ENCODE peak calls at places on chromosomes 4 and X, in five cellular contexts. Y is WERI-Rb-1, J is left cardiac atrium, S is substantia nigra, H is COR-L47. E is an unnamed sample.

GRCh38 chr4:96913437-96914075 is 1073.7 kb downstream of the PDHA2 start:
- DNase-seq in J (no peak), S (no peak), H (no peak), Y (peak), E (no peak)

GRCh38 chr4:9782136-9782436 is 652 bp downstream of the DRD5 start:
- DNase-seq in S (no peak), J (no peak), Y (no peak), H (no peak), E (no peak)

GRCh38 chr4:88226143-88226542 is 58.2 kb downstream of the PPM1K start:
- DNase-seq in H (no peak), Y (no peak), J (no peak), S (no peak), E (no peak)

GRCh38 chrX:17531500-17531899 is 156.5 kb downstream of the NHS start:
- DNase-seq in S (no peak), J (no peak), H (no peak), Y (no peak), E (no peak)

GRCh38 chr4:98102660-98103059 is 40.6 kb downstream of the STPG2 start:
- DNase-seq in H (no peak), S (no peak), J (no peak), Y (no peak), E (no peak)

GRCh38 chr4:73856518-73856917 is 3.4 kb downstream of the PF4V1 start:
- DNase-seq in J (no peak), Y (no peak), H (no peak), S (no peak), E (no peak)

GRCh38 chr4:128979934-128980333 is 113.4 kb downstream of the SCLT1 start:
- DNase-seq in H (no peak), J (no peak), S (no peak), Y (no peak), E (no peak)

GRCh38 chrX:87067795-87068194 is 449.8 kb upstream of the KLHL4 start:
- DNase-seq in S (no peak), Y (no peak), H (no peak), J (no peak), E (no peak)

GRCh38 chr4:86453044-86453501 is 93.2 kb upstream of the MAPK10 start:
- DNase-seq in H (no peak), J (peak), Y (no peak), S (no peak), E (no peak)

GRCh38 chrX:101257448-101258259 is 33.5 kb downstream of the TAF7L start:
- DNase-seq in Y (no peak), S (no peak), J (no peak), H (no peak), E (no peak)

GRCh38 chr4:135672202-135672601 is 1470.6 kb upstream of the PABPC4L start:
- DNase-seq in S (no peak), Y (no peak), H (no peak), J (no peak), E (no peak)

GRCh38 chr4:70815370-70815769 is 24.3 kb downstream of the GRSF1 start:
- DNase-seq in Y (no peak), H (no peak), J (no peak), S (no peak), E (no peak)

GRCh38 chrX:58025979-58026378 is 115.7 kb upstream of the ZXDA start:
- DNase-seq in S (no peak), H (peak), J (peak), Y (peak), E (no peak)

GRCh38 chr4:98745372-98745771 is 87.0 kb upstream of the TSPAN5 start:
- DNase-seq in Y (peak), H (no peak), J (no peak), S (no peak), E (no peak)

GRCh38 chr4:83022724-83023427 is 12.1 kb upstream of the COPS4 start:
- DNase-seq in S (no peak), J (no peak), Y (no peak), H (no peak), E (no peak)

GRCh38 chr4:165874072-165874798 is 1.2 kb downstream of the TLL1 start:
- DNase-seq in S (no peak), H (peak), J (no peak), Y (peak), E (no peak)

GRCh38 chr4:75849459-75849858 is 52.8 kb downstream of the PPEF2 start:
- DNase-seq in H (no peak), S (no peak), Y (peak), J (no peak), E (no peak)

GRCh38 chr4:124044330-124044729 is 647.7 kb downstream of the SPRY1 start:
- DNase-seq in H (no peak), Y (no peak), S (no peak), J (no peak), E (no peak)

GRCh38 chr4:165563851-165564250 is 185.0 kb downstream of the CPE start:
- DNase-seq in J (no peak), S (no peak), Y (no peak), H (no peak), E (no peak)

GRCh38 chr4:6107886-6108285 is 89.7 kb upstream of the C4orf50 start:
- DNase-seq in H (no peak), S (no peak), Y (no peak), J (no peak), E (no peak)

GRCh38 chr4:8331567-8331955 is 62.0 kb downstream of the HTRA3 start:
- DNase-seq in Y (peak), J (no peak), H (no peak), S (no peak), E (no peak)

GRCh38 chr4:165765053-165765452 is 108.0 kb upstream of the TLL1 start:
- DNase-seq in J (no peak), H (peak), S (no peak), Y (no peak), E (no peak)

GRCh38 chr4:147334478-147334877 is 146.4 kb upstream of the EDNRA start:
- DNase-seq in J (no peak), Y (no peak), S (no peak), H (no peak), E (no peak)